ENCODE peak calls at places on chromosomes 1 and 21, in nine cellular contexts. One of them, this sample, is unnamed.

GRCh38 chr1:116716391-116716790 is 37.8 kb upstream of the CD2 start:
- DNase-seq in stromal cell of bone marrow: no peak
- DNase-seq in breast epithelium: no peak
- DNase-seq in retina: no peak
- DNase-seq in PC-3: no peak
- DNase-seq in fibroblast of lung: no peak
- DNase-seq in HEK293T: no peak
- DNase-seq in stimulated activated CD4-positive, alpha-beta T cell treated with anti-CD3 and anti-CD28 coated beads, Interleukin-2, amount 100 ng/mL, for 48 hours: no peak
- DNase-seq in type B pancreatic cell: no peak
- DNase-seq in this sample: no peak

GRCh38 chr1:204685236-204686006 is at the start of gene LRRN2:
- DNase-seq in fibroblast of lung: peak; percentile 30
- DNase-seq in stromal cell of bone marrow: no peak
- DNase-seq in HEK293T: peak; percentile 63
- DNase-seq in type B pancreatic cell: no peak
- DNase-seq in PC-3: peak; percentile 56
- DNase-seq in breast epithelium: no peak
- DNase-seq in stimulated activated CD4-positive, alpha-beta T cell treated with anti-CD3 and anti-CD28 coated beads, Interleukin-2, amount 100 ng/mL, for 48 hours: no peak
- DNase-seq in retina: peak; percentile 77
- DNase-seq in this sample: no peak

GRCh38 chr1:207762622-207763021 is 10.8 kb downstream of the CD46 start:
- DNase-seq in stromal cell of bone marrow: no peak
- DNase-seq in retina: no peak
- DNase-seq in stimulated activated CD4-positive, alpha-beta T cell treated with anti-CD3 and anti-CD28 coated beads, Interleukin-2, amount 100 ng/mL, for 48 hours: no peak
- DNase-seq in HEK293T: no peak
- DNase-seq in fibroblast of lung: no peak
- DNase-seq in breast epithelium: no peak
- DNase-seq in PC-3: no peak
- DNase-seq in type B pancreatic cell: no peak
- DNase-seq in this sample: no peak

GRCh38 chr1:92707292-92707691 is 77.6 kb downstream of the EVI5 start:
- DNase-seq in type B pancreatic cell: no peak
- DNase-seq in HEK293T: no peak
- DNase-seq in fibroblast of lung: no peak
- DNase-seq in breast epithelium: no peak
- DNase-seq in retina: no peak
- DNase-seq in PC-3: peak; percentile 69
- DNase-seq in stimulated activated CD4-positive, alpha-beta T cell treated with anti-CD3 and anti-CD28 coated beads, Interleukin-2, amount 100 ng/mL, for 48 hours: no peak
- DNase-seq in stromal cell of bone marrow: no peak
- DNase-seq in this sample: no peak

GRCh38 chr1:218473527-218473926 is 128.4 kb downstream of the TGFB2 start:
- DNase-seq in type B pancreatic cell: no peak
- DNase-seq in PC-3: no peak
- DNase-seq in fibroblast of lung: peak; percentile 79
- DNase-seq in HEK293T: no peak
- DNase-seq in breast epithelium: no peak
- DNase-seq in retina: no peak
- DNase-seq in stromal cell of bone marrow: no peak
- DNase-seq in stimulated activated CD4-positive, alpha-beta T cell treated with anti-CD3 and anti-CD28 coated beads, Interleukin-2, amount 100 ng/mL, for 48 hours: no peak
- DNase-seq in this sample: peak; percentile 85

GRCh38 chr1:2230781-2231666 is 2.9 kb downstream of the SKI start:
- DNase-seq in fibroblast of lung: no peak
- DNase-seq in PC-3: peak; percentile 60
- DNase-seq in stimulated activated CD4-positive, alpha-beta T cell treated with anti-CD3 and anti-CD28 coated beads, Interleukin-2, amount 100 ng/mL, for 48 hours: no peak
- DNase-seq in type B pancreatic cell: peak; percentile 68
- DNase-seq in breast epithelium: no peak
- DNase-seq in stromal cell of bone marrow: no peak
- DNase-seq in HEK293T: no peak
- DNase-seq in retina: peak; percentile 72
- DNase-seq in this sample: no peak

GRCh38 chr21:43789276-43790052 is at the start of gene RRP1:
- DNase-seq in fibroblast of lung: peak; percentile 74
- DNase-seq in HEK293T: peak; percentile 100
- DNase-seq in stromal cell of bone marrow: peak; percentile 73
- DNase-seq in type B pancreatic cell: peak; percentile 98
- DNase-seq in retina: peak; percentile 98
- DNase-seq in PC-3: peak; percentile 96
- DNase-seq in stimulated activated CD4-positive, alpha-beta T cell treated with anti-CD3 and anti-CD28 coated beads, Interleukin-2, amount 100 ng/mL, for 48 hours: peak; percentile 99
- DNase-seq in breast epithelium: peak; percentile 86
- DNase-seq in this sample: peak; percentile 76

GRCh38 chr1:92259350-92259749 is 39.4 kb downstream of the GLMN start:
- DNase-seq in HEK293T: no peak
- DNase-seq in breast epithelium: no peak
- DNase-seq in stromal cell of bone marrow: peak; percentile 13
- DNase-seq in fibroblast of lung: peak; percentile 16
- DNase-seq in retina: no peak
- DNase-seq in PC-3: peak; percentile 8
- DNase-seq in stimulated activated CD4-positive, alpha-beta T cell treated with anti-CD3 and anti-CD28 coated beads, Interleukin-2, amount 100 ng/mL, for 48 hours: no peak
- DNase-seq in type B pancreatic cell: no peak
- DNase-seq in this sample: peak; percentile 62

GRCh38 chr1:201530741-201531521 is 8.0 kb upstream of the NAV1 start:
- DNase-seq in PC-3: peak; percentile 70
- DNase-seq in breast epithelium: peak; percentile 73
- DNase-seq in retina: peak; percentile 86
- DNase-seq in stimulated activated CD4-positive, alpha-beta T cell treated with anti-CD3 and anti-CD28 coated beads, Interleukin-2, amount 100 ng/mL, for 48 hours: peak; percentile 54
- DNase-seq in HEK293T: peak; percentile 90
- DNase-seq in type B pancreatic cell: peak; percentile 80
- DNase-seq in fibroblast of lung: peak; percentile 82
- DNase-seq in stromal cell of bone marrow: peak; percentile 92
- DNase-seq in this sample: peak; percentile 75

GRCh38 chr21:34924767-34925425 is 124.2 kb downstream of the RUNX1 start:
- DNase-seq in breast epithelium: no peak
- DNase-seq in HEK293T: no peak
- DNase-seq in stimulated activated CD4-positive, alpha-beta T cell treated with anti-CD3 and anti-CD28 coated beads, Interleukin-2, amount 100 ng/mL, for 48 hours: no peak
- DNase-seq in retina: no peak
- DNase-seq in PC-3: no peak
- DNase-seq in stromal cell of bone marrow: no peak
- DNase-seq in fibroblast of lung: no peak
- DNase-seq in type B pancreatic cell: no peak
- DNase-seq in this sample: no peak

GRCh38 chr1:247102381-247102780 is 1.8 kb downstream of the ZNF669 start:
- DNase-seq in stimulated activated CD4-positive, alpha-beta T cell treated with anti-CD3 and anti-CD28 coated beads, Interleukin-2, amount 100 ng/mL, for 48 hours: no peak
- DNase-seq in retina: no peak
- DNase-seq in HEK293T: no peak
- DNase-seq in breast epithelium: no peak
- DNase-seq in PC-3: peak; percentile 74
- DNase-seq in stromal cell of bone marrow: no peak
- DNase-seq in fibroblast of lung: peak; percentile 57
- DNase-seq in type B pancreatic cell: no peak
- DNase-seq in this sample: peak; percentile 35

GRCh38 chr1:37017737-37018136 is 16.6 kb downstream of the GRIK3 start:
- DNase-seq in PC-3: no peak
- DNase-seq in breast epithelium: no peak
- DNase-seq in stromal cell of bone marrow: no peak
- DNase-seq in retina: no peak
- DNase-seq in HEK293T: no peak
- DNase-seq in type B pancreatic cell: no peak
- DNase-seq in fibroblast of lung: no peak
- DNase-seq in stimulated activated CD4-positive, alpha-beta T cell treated with anti-CD3 and anti-CD28 coated beads, Interleukin-2, amount 100 ng/mL, for 48 hours: no peak
- DNase-seq in this sample: no peak

GRCh38 chr1:30512253-30512921 is 211.0 kb downstream of the MATN1 start:
- DNase-seq in PC-3: no peak
- DNase-seq in type B pancreatic cell: peak; percentile 57
- DNase-seq in stromal cell of bone marrow: no peak
- DNase-seq in stimulated activated CD4-positive, alpha-beta T cell treated with anti-CD3 and anti-CD28 coated beads, Interleukin-2, amount 100 ng/mL, for 48 hours: no peak
- DNase-seq in HEK293T: no peak
- DNase-seq in fibroblast of lung: peak; percentile 29
- DNase-seq in retina: no peak
- DNase-seq in breast epithelium: peak; percentile 10
- DNase-seq in this sample: no peak

GRCh38 chr1:3787347-3787710 is 9.0 kb downstream of the LRRC47 start:
- DNase-seq in breast epithelium: no peak
- DNase-seq in stimulated activated CD4-positive, alpha-beta T cell treated with anti-CD3 and anti-CD28 coated beads, Interleukin-2, amount 100 ng/mL, for 48 hours: no peak
- DNase-seq in stromal cell of bone marrow: no peak
- DNase-seq in fibroblast of lung: no peak
- DNase-seq in HEK293T: no peak
- DNase-seq in retina: no peak
- DNase-seq in type B pancreatic cell: no peak
- DNase-seq in PC-3: no peak
- DNase-seq in this sample: no peak

GRCh38 chr1:178724734-178725602 is at the start of gene RALGPS2:
- DNase-seq in fibroblast of lung: peak; percentile 74
- DNase-seq in PC-3: peak; percentile 72
- DNase-seq in breast epithelium: no peak
- DNase-seq in stimulated activated CD4-positive, alpha-beta T cell treated with anti-CD3 and anti-CD28 coated beads, Interleukin-2, amount 100 ng/mL, for 48 hours: peak; percentile 48
- DNase-seq in retina: peak; percentile 95
- DNase-seq in HEK293T: peak; percentile 85
- DNase-seq in stromal cell of bone marrow: peak; percentile 65
- DNase-seq in type B pancreatic cell: peak; percentile 76
- DNase-seq in this sample: peak; percentile 74

GRCh38 chr1:38776466-38776865 is 83.1 kb downstream of the RRAGC start:
- DNase-seq in breast epithelium: no peak
- DNase-seq in stimulated activated CD4-positive, alpha-beta T cell treated with anti-CD3 and anti-CD28 coated beads, Interleukin-2, amount 100 ng/mL, for 48 hours: no peak
- DNase-seq in PC-3: no peak
- DNase-seq in HEK293T: no peak
- DNase-seq in retina: no peak
- DNase-seq in fibroblast of lung: no peak
- DNase-seq in stromal cell of bone marrow: no peak
- DNase-seq in type B pancreatic cell: no peak
- DNase-seq in this sample: no peak

GRCh38 chr1:46451948-46452930 is 37.4 kb upstream of the DMBX1 start:
- DNase-seq in fibroblast of lung: no peak
- DNase-seq in type B pancreatic cell: no peak
- DNase-seq in breast epithelium: no peak
- DNase-seq in retina: no peak
- DNase-seq in HEK293T: no peak
- DNase-seq in stimulated activated CD4-positive, alpha-beta T cell treated with anti-CD3 and anti-CD28 coated beads, Interleukin-2, amount 100 ng/mL, for 48 hours: no peak
- DNase-seq in PC-3: no peak
- DNase-seq in stromal cell of bone marrow: no peak
- DNase-seq in this sample: no peak

GRCh38 chr1:25432749-25433388 is 2.2 kb downstream of the MACO1 start:
- DNase-seq in HEK293T: no peak
- DNase-seq in breast epithelium: no peak
- DNase-seq in stimulated activated CD4-positive, alpha-beta T cell treated with anti-CD3 and anti-CD28 coated beads, Interleukin-2, amount 100 ng/mL, for 48 hours: no peak
- DNase-seq in retina: no peak
- DNase-seq in type B pancreatic cell: no peak
- DNase-seq in PC-3: no peak
- DNase-seq in stromal cell of bone marrow: no peak
- DNase-seq in fibroblast of lung: no peak
- DNase-seq in this sample: no peak

GRCh38 chr1:175268720-175269119 is 76.1 kb upstream of the KIAA0040 start:
- DNase-seq in stimulated activated CD4-positive, alpha-beta T cell treated with anti-CD3 and anti-CD28 coated beads, Interleukin-2, amount 100 ng/mL, for 48 hours: no peak
- DNase-seq in type B pancreatic cell: no peak
- DNase-seq in PC-3: peak; percentile 73
- DNase-seq in stromal cell of bone marrow: no peak
- DNase-seq in retina: no peak
- DNase-seq in fibroblast of lung: no peak
- DNase-seq in breast epithelium: no peak
- DNase-seq in HEK293T: no peak
- DNase-seq in this sample: no peak

GRCh38 chr1:47513393-47513792 is 75.5 kb downstream of the FOXD2 start:
- DNase-seq in type B pancreatic cell: no peak
- DNase-seq in stromal cell of bone marrow: no peak
- DNase-seq in HEK293T: no peak
- DNase-seq in retina: no peak
- DNase-seq in stimulated activated CD4-positive, alpha-beta T cell treated with anti-CD3 and anti-CD28 coated beads, Interleukin-2, amount 100 ng/mL, for 48 hours: no peak
- DNase-seq in breast epithelium: no peak
- DNase-seq in PC-3: no peak
- DNase-seq in fibroblast of lung: no peak
- DNase-seq in this sample: no peak